ENCODE peak calls at places on chromosome 12, in six cellular contexts. Q is lung, G is HFF-Myc, X is MM.1S, I is A549, B is thoracic aorta. W is an unnamed sample.

GRCh38 chr12:68356060-68356748 is 24.0 kb upstream of the MDM1 start:
- DNase-seq in G (no peak), X (no peak), I (no peak), B (no peak), Q (no peak), W (no peak)

GRCh38 chr12:24488906-24489619 is 459.8 kb downstream of the BCAT1 start:
- DNase-seq in X (no peak), B (no peak), G (no peak), I (no peak), Q (no peak), W (no peak)

GRCh38 chr12:41466762-41467270 is 278.7 kb downstream of the PDZRN4 start:
- DNase-seq in G (no peak), B (no peak), X (no peak), Q (no peak), I (no peak), W (no peak)

GRCh38 chr12:113762155-113762848 is 203.8 kb downstream of the RBM19 start:
- DNase-seq in Q (no peak), I (no peak), B (no peak), X (no peak), G (no peak), W (peak)

GRCh38 chr12:94165152-94165551 is 16.8 kb downstream of the PLXNC1 start:
- DNase-seq in B (no peak), I (no peak), X (no peak), Q (no peak), G (no peak), W (no peak)

GRCh38 chr12:23669691-23670090 is 279.8 kb downstream of the SOX5 start:
- DNase-seq in B (no peak), G (no peak), X (no peak), Q (no peak), I (no peak), W (no peak)

GRCh38 chr12:131104464-131105350 is 151.0 kb downstream of the ADGRD1 start:
- DNase-seq in I (peak), B (peak), G (peak), Q (peak), X (peak), W (peak)

GRCh38 chr12:128920468-128920867 is 67.2 kb downstream of the GLT1D1 start:
- DNase-seq in G (no peak), Q (peak), X (no peak), I (no peak), B (peak), W (no peak)

GRCh38 chr12:53564941-53565340 is 57.7 kb upstream of the NPFF start:
- DNase-seq in X (no peak), Q (no peak), G (no peak), B (no peak), I (no peak), W (no peak)

GRCh38 chr12:93192878-93193277 is 184.8 kb upstream of the NUDT4 start:
- DNase-seq in X (no peak), I (no peak), Q (no peak), B (no peak), G (no peak), W (no peak)

GRCh38 chr12:23084236-23084995 is 459.4 kb downstream of the ETNK1 start:
- DNase-seq in I (no peak), X (no peak), G (peak), B (no peak), Q (no peak), W (no peak)

GRCh38 chr12:105025890-105026289 is 39.8 kb downstream of the NOPCHAP1 start:
- DNase-seq in Q (peak), B (peak), I (no peak), G (no peak), X (no peak), W (no peak)

GRCh38 chr12:132152411-132152821 is 8.2 kb downstream of the NOC4L start:
- DNase-seq in G (no peak), X (no peak), B (no peak), I (no peak), Q (no peak), W (no peak)

GRCh38 chr12:46660719-46661118 is 165.1 kb downstream of the SLC38A4 start:
- DNase-seq in X (no peak), B (no peak), G (no peak), Q (no peak), I (no peak), W (no peak)

GRCh38 chr12:14936224-14936861 is 2.0 kb downstream of the ERP27 start:
- DNase-seq in Q (no peak), B (no peak), G (no peak), I (no peak), X (no peak), W (no peak)
- TF ChIP-seq CTCF in Q (no peak), B (no peak), G (peak), I (no peak), X (peak), W (no peak)

DNA sequence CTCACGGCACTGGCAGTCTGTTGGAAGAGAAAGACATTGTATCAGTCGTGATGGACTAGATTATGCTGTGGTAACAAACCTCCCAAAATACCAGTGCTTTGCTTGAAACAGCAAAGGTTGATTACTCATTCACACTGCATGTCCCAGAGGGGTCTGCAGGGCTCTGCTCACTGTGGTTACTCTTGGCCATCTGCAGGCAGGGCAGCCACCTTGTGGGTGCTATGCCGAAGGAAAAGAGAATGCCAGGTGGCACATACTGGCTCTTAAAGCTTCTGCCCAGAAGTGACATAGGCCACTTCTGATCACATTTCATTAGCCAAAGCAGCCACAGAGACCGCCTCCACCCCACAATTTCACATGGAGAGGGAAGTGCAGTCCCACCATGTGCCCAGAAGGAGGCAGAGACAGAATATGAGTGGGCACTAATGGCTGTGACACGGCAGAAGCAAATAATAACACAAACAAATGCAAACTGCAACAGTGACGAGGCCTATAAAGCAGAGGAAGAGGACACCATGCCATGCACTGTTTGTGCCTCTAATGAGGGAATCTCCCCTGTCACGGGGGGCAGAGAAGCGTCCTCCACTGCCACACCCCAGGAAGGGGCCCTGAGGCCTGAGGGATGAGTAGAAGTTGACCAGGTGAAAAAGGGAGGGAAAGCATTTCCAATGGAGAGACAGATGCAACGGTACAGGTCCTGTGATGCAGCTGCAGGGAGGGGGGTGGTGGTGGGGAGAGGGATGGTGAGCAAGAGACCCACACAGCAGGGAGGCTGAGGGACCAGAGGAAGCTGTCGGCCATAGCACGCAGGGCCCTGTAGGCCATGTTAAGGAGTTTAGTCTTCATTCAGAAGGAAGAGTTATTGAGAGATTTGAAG is 51.7 kb upstream of the KICS2 start:
- DNase-seq in B (no peak), X (peak), G (no peak), Q (no peak), I (peak), W (peak)
- TF ChIP-seq CTCF in B (no peak), X (peak), G (peak), Q (no peak), I (no peak), W (peak)

GRCh38 chr12:110649341-110649847 is 35.5 kb downstream of the TCTN1 start:
- DNase-seq in B (no peak), G (no peak), X (no peak), Q (no peak), I (no peak), W (no peak)
- TF ChIP-seq CTCF in B (no peak), G (no peak), X (no peak), Q (no peak), I (no peak), W (no peak)

DNA sequence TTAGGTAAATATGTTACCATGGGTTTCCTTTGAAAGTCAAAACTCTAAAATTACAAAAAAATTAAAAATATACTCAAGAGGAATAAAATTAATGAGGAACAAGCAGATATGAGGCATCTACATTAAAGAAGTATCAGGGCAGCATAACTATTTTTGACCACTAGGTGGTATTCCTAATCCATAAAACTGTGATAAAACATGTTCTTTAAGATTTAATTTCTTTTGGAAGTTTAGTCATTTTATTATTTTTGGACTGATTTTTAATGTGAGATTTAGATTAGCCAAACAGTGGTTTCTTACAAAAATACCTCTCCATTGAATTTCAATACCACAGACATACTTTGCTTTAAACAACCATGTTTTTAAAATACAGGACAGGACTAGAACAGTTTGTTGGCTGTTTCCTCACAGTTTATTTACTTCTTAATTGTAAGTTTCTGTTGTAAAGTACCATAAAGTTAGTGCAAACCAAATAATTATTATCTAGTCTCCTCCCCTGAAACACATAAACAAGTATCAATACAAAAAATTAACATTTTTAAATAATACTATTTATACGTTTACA is 49.8 kb downstream of the NTS start:
- DNase-seq in B (no peak), X (no peak), Q (no peak), G (peak), I (no peak), W (no peak)
- TF ChIP-seq CTCF in B (peak), X (peak), Q (no peak), G (peak), I (peak), W (peak)

GRCh38 chr12:71041481-71041880 is 116.3 kb downstream of the TSPAN8 start:
- DNase-seq in B (no peak), I (no peak), X (no peak), Q (no peak), G (no peak), W (no peak)
- TF ChIP-seq CTCF in B (no peak), I (no peak), X (no peak), Q (no peak), G (no peak), W (no peak)

W was measured in activated CD8-positive, alpha-beta T cell treated with anti-CD3 and anti-CD28 coated beads for 36 hours.